ENCODE peak calls at places on chromosome 13, in nine cellular contexts. M is brain microvascular endothelial cell, A is IMR-90, W is tibial artery, K is mucosa of descending colon, E is left lung, S is kidney epithelial cell, Y is neural progenitor cell, J is uterus. U is an unnamed sample.

GRCh38 chr13:111317042-111317550 is 3.3 kb upstream of the TEX29 start:
- DNase-seq in W (no peak), Y (no peak), E (no peak), M (no peak), A (no peak), S (no peak), J (no peak), K (no peak), U (no peak)

GRCh38 chr13:100234006-100234405 is 145.1 kb downstream of the PCCA start:
- DNase-seq in J (no peak), W (no peak), S (no peak), K (no peak), E (no peak), A (no peak), M (no peak), Y (peak), U (no peak)

GRCh38 chr13:75391432-75392100 is 90.4 kb downstream of the TBC1D4 start:
- DNase-seq in E (no peak), W (no peak), M (no peak), Y (no peak), A (peak), K (no peak), J (no peak), S (no peak), U (no peak)

GRCh38 chr13:25177012-25177411 is 4.9 kb upstream of the AMER2 start:
- DNase-seq in S (no peak), M (no peak), K (no peak), J (no peak), A (no peak), E (no peak), W (no peak), Y (no peak), U (no peak)

GRCh38 chr13:31530883-31531282 is 208.4 kb upstream of the RXFP2 start:
- DNase-seq in E (no peak), J (no peak), A (no peak), W (no peak), S (no peak), K (no peak), M (no peak), Y (no peak), U (no peak)

GRCh38 chr13:91270031-91270430 is 77.5 kb upstream of the MIR17HG start:
- DNase-seq in A (no peak), S (no peak), W (no peak), K (no peak), J (no peak), M (peak), E (no peak), Y (no peak), U (peak)

GRCh38 chr13:89574077-89574476 is 1773.4 kb upstream of the MIR17HG start:
- DNase-seq in M (no peak), J (no peak), S (no peak), K (no peak), A (no peak), Y (no peak), E (no peak), W (no peak), U (no peak)

GRCh38 chr13:35879111-35879510 is 252.1 kb downstream of the DCLK1 start:
- DNase-seq in K (no peak), J (no peak), A (no peak), Y (no peak), W (no peak), M (no peak), S (no peak), E (no peak), U (no peak)

GRCh38 chr13:105097501-105097900 is 1438.0 kb downstream of the EFNB2 start:
- DNase-seq in M (no peak), W (no peak), A (no peak), Y (no peak), S (no peak), E (no peak), K (no peak), J (no peak), U (no peak)

GRCh38 chr13:112859817-112860190 is 109.2 kb upstream of the MCF2L start:
- DNase-seq in M (peak), S (peak), E (no peak), K (no peak), J (no peak), A (peak), Y (no peak), W (no peak), U (peak)

GRCh38 chr13:21148557-21149258 is 27.6 kb downstream of the SKA3 start:
- DNase-seq in W (no peak), S (no peak), Y (no peak), K (no peak), M (no peak), E (no peak), A (no peak), J (no peak), U (no peak)

GRCh38 chr13:104460553-104460952 is 1394.3 kb upstream of the SLC10A2 start:
- DNase-seq in S (no peak), J (no peak), W (no peak), M (peak), K (no peak), E (no peak), A (no peak), Y (no peak), U (peak)

GRCh38 chr13:110913322-110913721 is 1.5 kb downstream of the ANKRD10 start:
- DNase-seq in S (no peak), M (no peak), J (no peak), Y (peak), E (no peak), K (peak), W (no peak), A (peak), U (peak)

GRCh38 chr13:20960663-20961309 is 58.2 kb upstream of the XPO4 start:
- DNase-seq in A (no peak), K (peak), M (no peak), J (no peak), Y (no peak), E (no peak), S (no peak), W (no peak), U (no peak)

GRCh38 chr13:111636804-111637203 is 316.4 kb downstream of the TEX29 start:
- DNase-seq in E (no peak), A (no peak), J (no peak), Y (no peak), S (no peak), W (no peak), K (no peak), M (no peak), U (no peak)

GRCh38 chr13:25037057-25037813 is 58.7 kb upstream of the PABPC3 start:
- DNase-seq in S (peak), E (no peak), K (peak), W (no peak), M (peak), A (peak), J (no peak), Y (peak), U (peak)

GRCh38 chr13:65990684-65991083 is 1239.5 kb downstream of the PCDH9 start:
- DNase-seq in W (no peak), E (no peak), M (no peak), A (no peak), K (no peak), Y (no peak), J (no peak), S (no peak), U (no peak)

GRCh38 chr13:65985632-65986031 is 1244.5 kb downstream of the PCDH9 start:
- DNase-seq in A (no peak), S (no peak), W (no peak), M (no peak), J (no peak), K (peak), E (no peak), Y (peak), U (no peak)
- TF ChIP-seq CTCF in A (no peak), S (peak), W (no peak), M (peak), J (no peak), K (no peak), E (no peak), Y (peak), U (no peak)

DNA sequence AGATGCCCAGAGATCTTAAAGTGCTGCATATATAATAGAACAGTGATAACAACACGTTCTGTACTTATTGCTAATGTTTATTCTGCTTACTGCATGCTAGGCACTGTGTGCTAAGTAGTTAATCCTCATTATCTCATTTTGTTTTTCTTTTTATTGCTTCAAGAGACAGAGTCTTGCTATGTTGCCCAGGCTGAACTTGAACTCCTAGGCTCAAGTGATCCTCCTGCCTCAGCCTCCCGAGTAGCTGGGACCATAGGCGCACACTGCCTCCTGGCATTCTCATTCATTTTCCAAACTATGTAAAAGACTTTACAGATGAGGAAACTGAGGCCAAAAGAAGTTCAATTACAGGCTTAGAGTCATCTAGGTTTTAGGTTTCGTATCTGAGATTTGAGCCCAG is 548.4 kb downstream of the GPC6 start:
- DNase-seq in J (no peak), E (no peak), A (no peak), M (no peak), K (no peak), S (no peak), W (no peak), Y (no peak), U (no peak)
- H3K4me3 ChIP-seq in J (no peak), E (no peak), A (no peak), M (no peak), K (no peak), S (no peak), W (no peak), Y (no peak), U (no peak)

GRCh38 chr13:42354246-42355117 is 82.5 kb downstream of the AKAP11 start:
- DNase-seq in K (no peak), S (peak), A (peak), Y (peak), M (peak), E (no peak), W (no peak), J (no peak), U (peak)
- TF ChIP-seq CTCF in K (no peak), S (no peak), A (no peak), Y (no peak), M (peak), E (no peak), W (no peak), J (no peak), U (peak)

DNA sequence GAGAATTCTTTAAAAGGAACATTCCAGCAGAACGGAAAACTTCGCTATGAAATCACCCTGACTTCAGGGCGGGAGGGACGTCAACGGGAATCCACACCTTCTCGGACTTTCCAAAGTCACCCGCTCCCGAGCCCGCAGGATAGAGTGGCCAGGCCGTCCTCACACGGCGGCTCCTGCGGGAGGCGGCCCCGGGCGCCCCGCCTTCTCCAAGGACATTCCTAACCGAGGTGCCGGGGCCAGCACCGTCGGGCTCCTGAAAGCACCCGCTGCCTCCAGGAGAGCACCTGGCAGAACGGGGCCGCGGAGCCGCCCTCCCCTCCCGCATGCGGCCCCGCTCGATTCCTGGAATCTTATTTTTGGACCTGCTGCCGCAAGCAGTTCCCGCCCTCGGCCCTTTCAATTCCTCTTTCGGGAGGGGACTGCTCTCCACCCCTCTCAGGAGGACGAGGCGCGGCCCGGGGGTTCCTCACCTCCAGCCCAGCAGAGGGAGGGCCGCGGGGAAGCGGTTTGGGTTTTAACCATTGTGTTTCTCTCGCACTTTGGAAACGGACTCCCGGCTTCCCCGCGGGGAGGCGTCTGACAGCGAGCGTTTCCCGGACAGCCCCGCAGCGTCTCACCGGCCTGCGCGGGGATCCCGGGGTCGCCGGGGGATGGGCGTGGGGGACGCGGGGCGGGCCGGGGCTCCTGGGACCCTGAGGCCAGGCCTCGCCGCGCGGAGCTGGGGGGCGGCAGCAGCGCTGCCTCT is 938 bp downstream of the GAS6 start:
- DNase-seq in A (no peak), J (peak), Y (peak), K (peak), S (no peak), E (peak), M (no peak), W (peak), U (peak)
- H3K4me3 ChIP-seq in A (peak), J (peak), Y (peak), K (peak), S (peak), E (peak), M (peak), W (peak), U (peak)

U was measured in cardiac fibroblast.